ENCODE peak calls at places on chromosomes 5 and 9, in nine cellular contexts. O, B, K, T, E, Q, R, N and W are unnamed samples.

GRCh38 chr9:130556396-130557076 is 22.8 kb upstream of the FUBP3 start:
- DNase-seq in O (no peak), B (no peak), K (no peak), T (no peak), E (no peak), Q (no peak), R (no peak), N (no peak), W (no peak)

GRCh38 chr9:83198336-83198735 is 135.4 kb upstream of the RASEF start:
- DNase-seq in O (no peak), B (no peak), K (no peak), T (no peak), E (no peak), Q (peak), R (no peak), N (no peak), W (no peak)

GRCh38 chr5:79974896-79975295 is 16.2 kb downstream of the MTX3 start:
- DNase-seq in O (peak), B (no peak), K (no peak), T (peak), E (no peak), Q (no peak), R (no peak), N (no peak), W (no peak)

GRCh38 chr9:112233769-112234168 is 58.7 kb upstream of the SUSD1 start:
- DNase-seq in O (peak), B (no peak), K (no peak), T (peak), E (no peak), Q (no peak), R (peak), N (no peak), W (no peak)

GRCh38 chr9:18543406-18543965 is 69.5 kb downstream of the ADAMTSL1 start:
- DNase-seq in O (peak), B (no peak), K (peak), T (peak), E (no peak), Q (no peak), R (no peak), N (no peak), W (no peak)

GRCh38 chr5:92559743-92560142 is 1021.3 kb downstream of the NR2F1-AS1 start:
- DNase-seq in O (peak), B (peak), K (no peak), T (peak), E (no peak), Q (no peak), R (peak), N (no peak), W (no peak)

GRCh38 chr9:128940271-128940921 is 7.0 kb downstream of the DOLK start:
- DNase-seq in O (no peak), B (no peak), K (peak), T (no peak), E (no peak), Q (no peak), R (no peak), N (no peak), W (no peak)

GRCh38 chr5:6943197-6943596 is 230.0 kb downstream of the TENT4A start:
- DNase-seq in O (no peak), B (no peak), K (no peak), T (no peak), E (no peak), Q (no peak), R (no peak), N (no peak), W (no peak)

GRCh38 chr9:110340306-110340705 is 2.6 kb upstream of the TXNDC8 start:
- DNase-seq in O (peak), B (peak), K (no peak), T (no peak), E (no peak), Q (peak), R (peak), N (no peak), W (no peak)

GRCh38 chr5:113237893-113238292 is 196.9 kb downstream of the TSSK1B start:
- DNase-seq in O (no peak), B (no peak), K (no peak), T (no peak), E (no peak), Q (no peak), R (no peak), N (no peak), W (no peak)

GRCh38 chr5:6343951-6344596 is 34.3 kb downstream of the MED10 start:
- DNase-seq in O (no peak), B (no peak), K (no peak), T (no peak), E (no peak), Q (no peak), R (no peak), N (no peak), W (no peak)

GRCh38 chr5:104179057-104179456 is 616.5 kb upstream of the NUDT12 start:
- DNase-seq in O (peak), B (peak), K (no peak), T (peak), E (peak), Q (peak), R (peak), N (no peak), W (peak)

GRCh38 chr5:83042507-83042906 is 34.7 kb downstream of the TMEM167A start:
- DNase-seq in O (no peak), B (no peak), K (no peak), T (no peak), E (no peak), Q (no peak), R (no peak), N (no peak), W (no peak)

GRCh38 chr5:124341066-124341943 is 405.1 kb downstream of the ZNF608 start:
- DNase-seq in O (no peak), B (no peak), K (no peak), T (no peak), E (no peak), Q (no peak), R (no peak), N (no peak), W (no peak)

GRCh38 chr9:137080260-137081122 is 3.2 kb downstream of the UAP1L1 start:
- DNase-seq in O (no peak), B (no peak), K (no peak), T (no peak), E (no peak), Q (no peak), R (no peak), N (no peak), W (no peak)

GRCh38 chr5:41908374-41909079 is 4.4 kb downstream of the RIMOC1 start:
- DNase-seq in O (peak), B (no peak), K (no peak), T (peak), E (no peak), Q (no peak), R (no peak), N (no peak), W (no peak)

GRCh38 chr5:95846554-95847260 is 24.2 kb upstream of the GLRX start:
- DNase-seq in O (peak), B (peak), K (no peak), T (peak), E (peak), Q (peak), R (peak), N (no peak), W (peak)

GRCh38 chr5:95241635-95242034 is 43.3 kb downstream of the MCTP1 start:
- DNase-seq in O (peak), B (no peak), K (no peak), T (no peak), E (no peak), Q (no peak), R (no peak), N (no peak), W (no peak)

GRCh38 chr5:138492552-138493045 is 27.3 kb downstream of the EGR1 start:
- DNase-seq in O (no peak), B (no peak), K (no peak), T (no peak), E (no peak), Q (no peak), R (no peak), N (no peak), W (no peak)

GRCh38 chr9:133716564-133717112 is 21.5 kb downstream of the SARDH start:
- DNase-seq in O (no peak), B (no peak), K (no peak), T (no peak), E (no peak), Q (no peak), R (no peak), N (no peak), W (peak)

GRCh38 chr5:174583071-174583470 is 141.3 kb upstream of the MSX2 start:
- DNase-seq in O (no peak), B (no peak), K (no peak), T (no peak), E (no peak), Q (no peak), R (no peak), N (no peak), W (no peak)

GRCh38 chr5:956941-957729 is 51.5 kb upstream of the NKD2 start:
- DNase-seq in O (peak), B (peak), K (peak), T (peak), E (no peak), Q (peak), R (peak), N (no peak), W (no peak)

GRCh38 chr5:165304193-165304820 is 1798.9 kb downstream of the MAT2B start:
- DNase-seq in O (no peak), B (no peak), K (no peak), T (peak), E (no peak), Q (no peak), R (no peak), N (no peak), W (no peak)

GRCh38 chr9:4328723-4329122 is 28.9 kb upstream of the GLIS3 start:
- DNase-seq in O (peak), B (no peak), K (no peak), T (peak), E (peak), Q (no peak), R (no peak), N (no peak), W (no peak)

GRCh38 chr5:103207653-103208052 is 50.9 kb upstream of the MACIR start:
- DNase-seq in O (peak), B (no peak), K (no peak), T (peak), E (no peak), Q (no peak), R (no peak), N (no peak), W (no peak)

GRCh38 chr5:158456756-158457155 is 597.8 kb upstream of the CLINT1 start:
- DNase-seq in O (peak), B (no peak), K (no peak), T (peak), E (peak), Q (no peak), R (peak), N (no peak), W (peak)

GRCh38 chr9:127567898-127568617 is 44.0 kb upstream of the STXBP1 start:
- DNase-seq in O (peak), B (peak), K (peak), T (no peak), E (no peak), Q (peak), R (no peak), N (no peak), W (no peak)

GRCh38 chr9:4852419-4852818 is 59.7 kb downstream of the RCL1 start:
- DNase-seq in O (no peak), B (no peak), K (no peak), T (no peak), E (no peak), Q (no peak), R (no peak), N (no peak), W (no peak)

GRCh38 chr5:88269222-88269771 is 652 bp upstream of the TMEM161B start:
- DNase-seq in O (peak), B (peak), K (no peak), T (peak), E (no peak), Q (peak), R (no peak), N (no peak), W (no peak)

GRCh38 chr5:170411100-170411499 is 21.9 kb upstream of the KCNMB1 start:
- DNase-seq in O (no peak), B (no peak), K (no peak), T (no peak), E (no peak), Q (no peak), R (no peak), N (no peak), W (no peak)

GRCh38 chr9:77710276-77710675 is 62.2 kb upstream of the GNA14 start:
- DNase-seq in O (no peak), B (no peak), K (no peak), T (no peak), E (no peak), Q (no peak), R (no peak), N (no peak), W (no peak)

GRCh38 chr9:11204521-11204920 is 591.7 kb upstream of the PTPRD start:
- DNase-seq in O (no peak), B (peak), K (no peak), T (no peak), E (no peak), Q (no peak), R (no peak), N (no peak), W (no peak)

GRCh38 chr5:132253452-132254320 is 3.8 kb upstream of the PDLIM4 start:
- DNase-seq in O (no peak), B (no peak), K (no peak), T (no peak), E (peak), Q (no peak), R (no peak), N (no peak), W (no peak)

GRCh38 chr5:6713274-6714181 is at the start of gene TENT4A:
- DNase-seq in O (peak), B (no peak), K (peak), T (no peak), E (peak), Q (no peak), R (peak), N (no peak), W (peak)

GRCh38 chr5:96884995-96885394 is 8.7 kb downstream of the ERAP2 start:
- DNase-seq in O (no peak), B (no peak), K (no peak), T (no peak), E (no peak), Q (no peak), R (no peak), N (no peak), W (no peak)

GRCh38 chr5:102152906-102153787 is 142.9 kb downstream of the SLCO4C1 start:
- DNase-seq in O (no peak), B (peak), K (no peak), T (no peak), E (no peak), Q (peak), R (peak), N (no peak), W (no peak)

DNA sequence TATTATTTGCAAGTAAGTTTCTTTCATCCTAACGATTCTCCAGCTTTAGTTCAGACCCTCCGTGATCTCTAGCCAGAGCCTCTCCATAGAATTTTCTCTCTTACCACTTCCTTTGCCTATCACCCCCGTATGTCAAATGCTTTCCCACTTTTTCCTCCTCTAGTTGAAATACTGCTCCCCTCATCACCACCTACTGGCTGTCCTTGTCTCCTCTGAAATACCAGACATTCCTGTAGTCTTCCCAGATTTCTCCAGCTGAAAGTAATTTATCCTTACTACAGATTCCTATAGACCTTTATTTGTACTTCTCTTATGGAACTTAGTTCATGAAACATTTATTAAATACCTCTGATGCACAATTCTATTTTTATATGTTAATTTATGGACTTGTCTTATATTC is 36.0 kb upstream of the GLIPR2 start:
- DNase-seq in O (peak), B (peak), K (no peak), T (peak), E (no peak), Q (peak), R (no peak), N (no peak), W (no peak)
- TF ChIP-seq CTCF in O (no peak), B (peak), K (no peak), T (peak), E (no peak), Q (peak), R (no peak), N (no peak), W (no peak)

GRCh38 chr9:97696823-97697601 is at the start of gene XPA:
- DNase-seq in O (peak), B (peak), K (peak), T (peak), E (peak), Q (peak), R (peak), N (peak), W (peak)

GRCh38 chr9:97696025-97696822 is 916 bp downstream of the XPA start:
- DNase-seq in O (peak), B (no peak), K (no peak), T (peak), E (no peak), Q (no peak), R (no peak), N (no peak), W (no peak)

GRCh38 chr9:97695390-97695789 is 1.8 kb downstream of the XPA start:
- DNase-seq in O (no peak), B (no peak), K (no peak), T (no peak), E (no peak), Q (no peak), R (no peak), N (no peak), W (no peak)

GRCh38 chr9:97698865-97699264 is 1.7 kb upstream of the XPA start:
- DNase-seq in O (no peak), B (no peak), K (peak), T (no peak), E (no peak), Q (no peak), R (no peak), N (no peak), W (no peak)

GRCh38 chr9:97697837-97698236 is 697 bp upstream of the XPA start:
- DNase-seq in O (no peak), B (no peak), K (no peak), T (no peak), E (no peak), Q (no peak), R (no peak), N (no peak), W (no peak)
- H3K4me3 ChIP-seq in O (no peak), B (peak), K (peak), T (no peak), E (peak), Q (peak), R (peak), N (peak), W (no peak)

GRCh38 chr5:55936100-55936693 is 58.6 kb downstream of the IL6ST start:
- DNase-seq in O (peak), B (peak), K (peak), T (peak), E (peak), Q (peak), R (peak), N (peak), W (peak)
- H3K27ac ChIP-seq in O (no peak), B (no peak), K (no peak), T (no peak), E (no peak), Q (no peak), R (peak), N (no peak), W (no peak)

DNA sequence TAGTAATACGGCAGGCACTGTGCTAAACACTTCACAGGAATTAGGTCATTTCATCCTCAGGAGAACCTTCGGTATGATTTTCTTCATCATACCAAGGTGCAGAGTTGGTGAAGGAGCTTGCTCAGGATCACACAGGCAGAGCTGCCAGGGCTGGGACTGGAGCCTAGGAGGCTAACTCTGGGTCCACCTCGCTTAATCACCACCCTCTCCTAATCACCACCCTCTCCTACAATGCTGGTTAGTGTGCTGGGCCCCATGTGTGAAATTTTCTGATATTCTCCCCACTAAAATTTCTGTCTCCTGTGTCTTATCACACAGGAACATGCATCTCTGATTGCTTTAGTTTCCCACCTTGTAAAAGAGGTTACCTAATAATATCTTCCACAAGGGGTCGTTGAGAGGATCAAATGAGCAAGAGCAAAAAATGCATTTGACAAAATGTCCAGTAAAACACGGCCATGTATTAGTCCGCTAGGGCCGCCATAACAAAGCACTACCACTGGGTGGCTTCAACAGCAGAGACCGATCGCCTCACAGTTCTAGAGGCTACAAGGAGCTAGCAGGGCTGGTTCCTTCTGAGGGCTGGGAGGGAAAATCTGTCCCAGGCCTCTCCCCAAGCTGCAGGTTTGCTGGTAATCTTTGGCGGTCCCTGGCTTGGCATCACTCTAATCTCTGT is 128.2 kb upstream of the NFIB start:
- DNase-seq in O (no peak), B (peak), K (no peak), T (peak), E (no peak), Q (peak), R (peak), N (no peak), W (no peak)
- TF ChIP-seq CTCF in O (no peak), B (peak), K (peak), T (peak), E (no peak), Q (peak), R (peak), N (no peak), W (no peak)

GRCh38 chr5:60993875-60994571 is 49.0 kb downstream of the NDUFAF2 start:
- DNase-seq in O (no peak), B (no peak), K (peak), T (no peak), E (no peak), Q (no peak), R (no peak), N (no peak), W (no peak)
- H3K4me3 ChIP-seq in O (no peak), B (no peak), K (no peak), T (no peak), E (no peak), Q (no peak), R (no peak), N (no peak), W (no peak)

GRCh38 chr9:27491164-27491563 is 32.9 kb upstream of the IFNK start:
- DNase-seq in O (peak), B (no peak), K (no peak), T (no peak), E (peak), Q (no peak), R (no peak), N (no peak), W (no peak)

GRCh38 chr9:27485158-27485557 is 38.9 kb upstream of the IFNK start:
- DNase-seq in O (no peak), B (no peak), K (no peak), T (no peak), E (no peak), Q (no peak), R (no peak), N (no peak), W (no peak)

GRCh38 chr9:27487128-27487527 is 37.0 kb upstream of the IFNK start:
- DNase-seq in O (no peak), B (no peak), K (no peak), T (no peak), E (no peak), Q (no peak), R (no peak), N (no peak), W (no peak)

GRCh38 chr9:27489087-27489876 is 34.8 kb upstream of the IFNK start:
- DNase-seq in O (no peak), B (no peak), K (no peak), T (no peak), E (no peak), Q (peak), R (no peak), N (no peak), W (no peak)

GRCh38 chr9:27487927-27488326 is 36.2 kb upstream of the IFNK start:
- DNase-seq in O (no peak), B (no peak), K (no peak), T (no peak), E (no peak), Q (no peak), R (no peak), N (no peak), W (no peak)
- H3K27ac ChIP-seq in O (no peak), B (no peak), K (no peak), T (no peak), E (no peak), Q (peak), R (no peak), N (no peak), W (no peak)

DNA sequence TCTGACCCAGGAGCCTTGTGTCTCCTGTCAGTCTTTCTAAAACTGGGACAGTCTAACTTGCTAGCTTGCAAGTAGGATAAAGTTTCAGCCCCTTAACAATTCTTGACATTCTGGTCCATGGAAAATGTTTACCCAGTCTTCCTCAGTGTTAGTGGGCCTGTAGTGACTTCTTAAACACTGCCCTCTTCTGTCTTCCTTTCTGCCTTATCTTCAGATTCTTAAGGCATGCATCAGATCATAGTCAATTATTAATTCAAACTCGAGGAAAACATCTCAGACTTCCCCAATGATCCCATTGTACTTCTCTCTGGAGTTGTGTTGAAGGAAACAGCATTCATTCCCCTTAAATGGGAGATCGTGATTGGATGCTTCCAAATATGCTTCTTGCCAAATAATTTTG is 1199.8 kb downstream of the DTWD2 start:
- DNase-seq in O (no peak), B (no peak), K (no peak), T (peak), E (no peak), Q (no peak), R (peak), N (no peak), W (no peak)
- TF ChIP-seq CTCF in O (no peak), B (no peak), K (no peak), T (no peak), E (no peak), Q (no peak), R (no peak), N (no peak), W (no peak)